ENCODE peak calls at places on chromosomes 16 and 17, in nine cellular contexts. One of them, this sample, is unnamed.
A peak's percentile ranks its signal among the peaks of the same experiment; 100 is the strongest.

GRCh38 chr17:76107507-76107906 is 3.9 kb upstream of the EXOC7 start:
- DNase-seq in type B pancreatic cell: no peak
- DNase-seq in BJ: no peak
- DNase-seq in NCI-H2081: peak; percentile 15
- DNase-seq in effector CD8-positive, alpha-beta T cell: no peak
- DNase-seq in effector memory CD4-positive, alpha-beta T cell: no peak
- DNase-seq in Daoy: no peak
- DNase-seq in fibroblast of the aortic adventitia: no peak
- DNase-seq in iPS DF 19.7: no peak
- DNase-seq in this sample: no peak

GRCh38 chr17:21263351-21263750 is 10.1 kb upstream of the NATD1 start:
- DNase-seq in effector memory CD4-positive, alpha-beta T cell: no peak
- DNase-seq in effector CD8-positive, alpha-beta T cell: no peak
- DNase-seq in iPS DF 19.7: no peak
- DNase-seq in BJ: no peak
- DNase-seq in NCI-H2081: no peak
- DNase-seq in type B pancreatic cell: no peak
- DNase-seq in fibroblast of the aortic adventitia: peak; percentile 62
- DNase-seq in Daoy: no peak
- DNase-seq in this sample: no peak

GRCh38 chr17:42818379-42818778 is 5.7 kb downstream of the BECN1 start:
- DNase-seq in fibroblast of the aortic adventitia: no peak
- DNase-seq in effector memory CD4-positive, alpha-beta T cell: no peak
- DNase-seq in Daoy: no peak
- DNase-seq in NCI-H2081: no peak
- DNase-seq in BJ: no peak
- DNase-seq in type B pancreatic cell: no peak
- DNase-seq in iPS DF 19.7: no peak
- DNase-seq in effector CD8-positive, alpha-beta T cell: no peak
- DNase-seq in this sample: no peak

GRCh38 chr16:47965439-47965838 is 190.4 kb downstream of the ABCC12 start:
- DNase-seq in effector CD8-positive, alpha-beta T cell: no peak
- DNase-seq in effector memory CD4-positive, alpha-beta T cell: no peak
- DNase-seq in fibroblast of the aortic adventitia: peak; percentile 11
- DNase-seq in type B pancreatic cell: no peak
- DNase-seq in NCI-H2081: no peak
- DNase-seq in Daoy: peak; percentile 12
- DNase-seq in iPS DF 19.7: peak; percentile 83
- DNase-seq in BJ: no peak
- DNase-seq in this sample: no peak

GRCh38 chr16:55559233-55559632 is 7.3 kb upstream of the CAPNS2 start:
- DNase-seq in fibroblast of the aortic adventitia: peak; percentile 80
- DNase-seq in type B pancreatic cell: no peak
- DNase-seq in BJ: no peak
- DNase-seq in iPS DF 19.7: no peak
- DNase-seq in NCI-H2081: no peak
- DNase-seq in Daoy: no peak
- DNase-seq in effector memory CD4-positive, alpha-beta T cell: no peak
- DNase-seq in effector CD8-positive, alpha-beta T cell: no peak
- DNase-seq in this sample: no peak

GRCh38 chr17:54901230-54901847 is 687 bp downstream of the TOM1L1 start:
- DNase-seq in type B pancreatic cell: no peak
- DNase-seq in iPS DF 19.7: no peak
- DNase-seq in fibroblast of the aortic adventitia: peak; percentile 60
- DNase-seq in NCI-H2081: peak; percentile 59
- DNase-seq in BJ: no peak
- DNase-seq in effector CD8-positive, alpha-beta T cell: no peak
- DNase-seq in Daoy: peak; percentile 56
- DNase-seq in effector memory CD4-positive, alpha-beta T cell: no peak
- DNase-seq in this sample: no peak

GRCh38 chr17:8593830-8594229 is 36.7 kb downstream of the MYH10 start:
- DNase-seq in Daoy: no peak
- DNase-seq in effector memory CD4-positive, alpha-beta T cell: no peak
- DNase-seq in fibroblast of the aortic adventitia: no peak
- DNase-seq in BJ: no peak
- DNase-seq in NCI-H2081: no peak
- DNase-seq in type B pancreatic cell: no peak
- DNase-seq in effector CD8-positive, alpha-beta T cell: no peak
- DNase-seq in iPS DF 19.7: no peak
- DNase-seq in this sample: no peak

GRCh38 chr16:87465306-87465705 is 27.5 kb downstream of the ZCCHC14 start:
- DNase-seq in NCI-H2081: no peak
- DNase-seq in fibroblast of the aortic adventitia: peak; percentile 93
- DNase-seq in effector memory CD4-positive, alpha-beta T cell: no peak
- DNase-seq in type B pancreatic cell: no peak
- DNase-seq in effector CD8-positive, alpha-beta T cell: no peak
- DNase-seq in iPS DF 19.7: no peak
- DNase-seq in BJ: peak; percentile 51
- DNase-seq in Daoy: peak; percentile 60
- DNase-seq in this sample: no peak

GRCh38 chr17:42342242-42343008 is 45.8 kb downstream of the STAT3 start:
- DNase-seq in Daoy: peak; percentile 48
- DNase-seq in effector CD8-positive, alpha-beta T cell: no peak
- DNase-seq in type B pancreatic cell: no peak
- DNase-seq in iPS DF 19.7: no peak
- DNase-seq in NCI-H2081: no peak
- DNase-seq in fibroblast of the aortic adventitia: no peak
- DNase-seq in BJ: no peak
- DNase-seq in effector memory CD4-positive, alpha-beta T cell: peak; percentile 4
- DNase-seq in this sample: no peak

GRCh38 chr17:79116575-79117368 is 42.1 kb downstream of the ENGASE start:
- DNase-seq in fibroblast of the aortic adventitia: no peak
- DNase-seq in effector CD8-positive, alpha-beta T cell: no peak
- DNase-seq in type B pancreatic cell: no peak
- DNase-seq in Daoy: no peak
- DNase-seq in BJ: no peak
- DNase-seq in effector memory CD4-positive, alpha-beta T cell: no peak
- DNase-seq in iPS DF 19.7: no peak
- DNase-seq in NCI-H2081: no peak
- DNase-seq in this sample: no peak

GRCh38 chr16:3839402-3840184 is 40.9 kb downstream of the CREBBP start:
- DNase-seq in BJ: no peak
- DNase-seq in type B pancreatic cell: no peak
- DNase-seq in fibroblast of the aortic adventitia: no peak
- DNase-seq in NCI-H2081: no peak
- DNase-seq in effector CD8-positive, alpha-beta T cell: no peak
- DNase-seq in iPS DF 19.7: no peak
- DNase-seq in Daoy: no peak
- DNase-seq in effector memory CD4-positive, alpha-beta T cell: no peak
- DNase-seq in this sample: no peak

GRCh38 chr16:62036101-62036806 is at the start of gene CDH8:
- DNase-seq in effector CD8-positive, alpha-beta T cell: no peak
- DNase-seq in iPS DF 19.7: no peak
- DNase-seq in effector memory CD4-positive, alpha-beta T cell: no peak
- DNase-seq in fibroblast of the aortic adventitia: no peak
- DNase-seq in Daoy: no peak
- DNase-seq in BJ: no peak
- DNase-seq in type B pancreatic cell: peak; percentile 71
- DNase-seq in NCI-H2081: peak; percentile 79
- DNase-seq in this sample: peak; percentile 87

GRCh38 chr17:48328457-48328856 is 101.6 kb downstream of the SKAP1 start:
- DNase-seq in fibroblast of the aortic adventitia: no peak
- DNase-seq in type B pancreatic cell: no peak
- DNase-seq in NCI-H2081: peak; percentile 37
- DNase-seq in BJ: no peak
- DNase-seq in effector memory CD4-positive, alpha-beta T cell: no peak
- DNase-seq in Daoy: no peak
- DNase-seq in effector CD8-positive, alpha-beta T cell: no peak
- DNase-seq in iPS DF 19.7: no peak
- DNase-seq in this sample: no peak

GRCh38 chr17:47894498-47895253 is 1.4 kb upstream of the SP2 start:
- DNase-seq in effector memory CD4-positive, alpha-beta T cell: no peak
- DNase-seq in Daoy: no peak
- DNase-seq in BJ: no peak
- DNase-seq in NCI-H2081: no peak
- DNase-seq in effector CD8-positive, alpha-beta T cell: no peak
- DNase-seq in fibroblast of the aortic adventitia: no peak
- DNase-seq in type B pancreatic cell: no peak
- DNase-seq in iPS DF 19.7: no peak
- DNase-seq in this sample: no peak

GRCh38 chr17:76025294-76025693 is 1.8 kb downstream of the EVPL start:
- DNase-seq in NCI-H2081: no peak
- DNase-seq in iPS DF 19.7: no peak
- DNase-seq in type B pancreatic cell: no peak
- DNase-seq in fibroblast of the aortic adventitia: no peak
- DNase-seq in effector CD8-positive, alpha-beta T cell: no peak
- DNase-seq in effector memory CD4-positive, alpha-beta T cell: no peak
- DNase-seq in Daoy: no peak
- DNase-seq in BJ: no peak
- DNase-seq in this sample: no peak

This sample was measured in mesenteric fat pad.